ENCODE peak calls at places on chromosome 13, in six cellular contexts. One of them, this sample, is unnamed.

GRCh38 chr13:63381078-63381859 is 1965.6 kb upstream of the PCDH20 start:
- DNase-seq in ureter: no peak
- DNase-seq in left colon: no peak
- DNase-seq in stimulated activated CD4-positive, alpha-beta T cell treated with anti-CD3 and anti-CD28 coated beads, Interleukin-15, amount 100 ng/mL, for 1 hour: no peak
- DNase-seq in fibroblast of the aortic adventitia: no peak
- DNase-seq in Daoy: no peak
- DNase-seq in this sample: no peak

GRCh38 chr13:104984296-104984818 is 1551.1 kb downstream of the EFNB2 start:
- DNase-seq in fibroblast of the aortic adventitia: peak; percentile 1
- DNase-seq in stimulated activated CD4-positive, alpha-beta T cell treated with anti-CD3 and anti-CD28 coated beads, Interleukin-15, amount 100 ng/mL, for 1 hour: no peak
- DNase-seq in Daoy: peak; percentile 10
- DNase-seq in ureter: no peak
- DNase-seq in left colon: peak; percentile 15
- DNase-seq in this sample: no peak

GRCh38 chr13:22134261-22134660 is 463.4 kb downstream of the FGF9 start:
- DNase-seq in fibroblast of the aortic adventitia: no peak
- DNase-seq in stimulated activated CD4-positive, alpha-beta T cell treated with anti-CD3 and anti-CD28 coated beads, Interleukin-15, amount 100 ng/mL, for 1 hour: no peak
- DNase-seq in ureter: no peak
- DNase-seq in Daoy: peak; percentile 32
- DNase-seq in left colon: no peak
- DNase-seq in this sample: no peak

GRCh38 chr13:40776681-40777165 is 5.7 kb upstream of the MRPS31 start:
- DNase-seq in fibroblast of the aortic adventitia: no peak
- DNase-seq in ureter: no peak
- DNase-seq in Daoy: peak; percentile 27
- DNase-seq in stimulated activated CD4-positive, alpha-beta T cell treated with anti-CD3 and anti-CD28 coated beads, Interleukin-15, amount 100 ng/mL, for 1 hour: peak; percentile 28
- DNase-seq in left colon: peak; percentile 36
- DNase-seq in this sample: peak; percentile 48

GRCh38 chr13:100751826-100752225 is 77.2 kb upstream of the TMTC4 start:
- DNase-seq in fibroblast of the aortic adventitia: no peak
- DNase-seq in ureter: no peak
- DNase-seq in stimulated activated CD4-positive, alpha-beta T cell treated with anti-CD3 and anti-CD28 coated beads, Interleukin-15, amount 100 ng/mL, for 1 hour: no peak
- DNase-seq in Daoy: no peak
- DNase-seq in left colon: no peak
- DNase-seq in this sample: no peak

GRCh38 chr13:102642475-102642874 is 45.7 kb downstream of the TPP2 start:
- DNase-seq in fibroblast of the aortic adventitia: peak; percentile 31
- DNase-seq in Daoy: no peak
- DNase-seq in left colon: peak; percentile 59
- DNase-seq in stimulated activated CD4-positive, alpha-beta T cell treated with anti-CD3 and anti-CD28 coated beads, Interleukin-15, amount 100 ng/mL, for 1 hour: no peak
- DNase-seq in ureter: no peak
- DNase-seq in this sample: no peak

GRCh38 chr13:65368832-65369231 is 1861.3 kb downstream of the PCDH9 start:
- DNase-seq in ureter: no peak
- DNase-seq in Daoy: no peak
- DNase-seq in fibroblast of the aortic adventitia: no peak
- DNase-seq in stimulated activated CD4-positive, alpha-beta T cell treated with anti-CD3 and anti-CD28 coated beads, Interleukin-15, amount 100 ng/mL, for 1 hour: no peak
- DNase-seq in left colon: no peak
- DNase-seq in this sample: no peak

GRCh38 chr13:32159147-32159869 is 127.7 kb downstream of the FRY start:
- DNase-seq in ureter: no peak
- DNase-seq in fibroblast of the aortic adventitia: peak; percentile 52
- DNase-seq in Daoy: no peak
- DNase-seq in stimulated activated CD4-positive, alpha-beta T cell treated with anti-CD3 and anti-CD28 coated beads, Interleukin-15, amount 100 ng/mL, for 1 hour: no peak
- DNase-seq in left colon: no peak
- DNase-seq in this sample: no peak

GRCh38 chr13:27161980-27162379 is 9.6 kb downstream of the USP12 start:
- DNase-seq in stimulated activated CD4-positive, alpha-beta T cell treated with anti-CD3 and anti-CD28 coated beads, Interleukin-15, amount 100 ng/mL, for 1 hour: no peak
- DNase-seq in left colon: no peak
- DNase-seq in ureter: no peak
- DNase-seq in fibroblast of the aortic adventitia: no peak
- DNase-seq in Daoy: no peak
- DNase-seq in this sample: no peak

GRCh38 chr13:31048521-31048920 is 113.2 kb downstream of the HSPH1 start:
- DNase-seq in ureter: no peak
- DNase-seq in left colon: no peak
- DNase-seq in fibroblast of the aortic adventitia: peak; percentile 46
- DNase-seq in stimulated activated CD4-positive, alpha-beta T cell treated with anti-CD3 and anti-CD28 coated beads, Interleukin-15, amount 100 ng/mL, for 1 hour: no peak
- DNase-seq in Daoy: no peak
- DNase-seq in this sample: no peak

GRCh38 chr13:49216334-49216733 is 3.8 kb upstream of the MLNR start:
- DNase-seq in left colon: no peak
- DNase-seq in ureter: no peak
- DNase-seq in Daoy: no peak
- DNase-seq in stimulated activated CD4-positive, alpha-beta T cell treated with anti-CD3 and anti-CD28 coated beads, Interleukin-15, amount 100 ng/mL, for 1 hour: no peak
- DNase-seq in fibroblast of the aortic adventitia: no peak
- DNase-seq in this sample: no peak

GRCh38 chr13:20270163-20270865 is 38.2 kb upstream of the GJB6 start:
- DNase-seq in left colon: no peak
- DNase-seq in Daoy: peak; percentile 36
- DNase-seq in fibroblast of the aortic adventitia: no peak
- DNase-seq in stimulated activated CD4-positive, alpha-beta T cell treated with anti-CD3 and anti-CD28 coated beads, Interleukin-15, amount 100 ng/mL, for 1 hour: no peak
- DNase-seq in ureter: no peak
- DNase-seq in this sample: no peak

GRCh38 chr13:70816853-70817252 is 708.6 kb upstream of the KLHL1 start:
- DNase-seq in Daoy: no peak
- DNase-seq in stimulated activated CD4-positive, alpha-beta T cell treated with anti-CD3 and anti-CD28 coated beads, Interleukin-15, amount 100 ng/mL, for 1 hour: no peak
- DNase-seq in ureter: no peak
- DNase-seq in left colon: no peak
- DNase-seq in fibroblast of the aortic adventitia: no peak
- DNase-seq in this sample: no peak

GRCh38 chr13:55000844-55001243 is 1972.2 kb downstream of the OLFM4 start:
- DNase-seq in ureter: no peak
- DNase-seq in left colon: no peak
- DNase-seq in Daoy: no peak
- DNase-seq in fibroblast of the aortic adventitia: no peak
- DNase-seq in stimulated activated CD4-positive, alpha-beta T cell treated with anti-CD3 and anti-CD28 coated beads, Interleukin-15, amount 100 ng/mL, for 1 hour: no peak
- DNase-seq in this sample: no peak

GRCh38 chr13:44267966-44268365 is 105.7 kb upstream of the SERP2 start:
- DNase-seq in fibroblast of the aortic adventitia: peak; percentile 95
- DNase-seq in ureter: no peak
- DNase-seq in Daoy: peak; percentile 78
- DNase-seq in left colon: no peak
- DNase-seq in stimulated activated CD4-positive, alpha-beta T cell treated with anti-CD3 and anti-CD28 coated beads, Interleukin-15, amount 100 ng/mL, for 1 hour: no peak
- DNase-seq in this sample: no peak

GRCh38 chr13:91078093-91078679 is 269.3 kb upstream of the MIR17HG start:
- DNase-seq in fibroblast of the aortic adventitia: no peak
- DNase-seq in ureter: no peak
- DNase-seq in left colon: no peak
- DNase-seq in stimulated activated CD4-positive, alpha-beta T cell treated with anti-CD3 and anti-CD28 coated beads, Interleukin-15, amount 100 ng/mL, for 1 hour: no peak
- DNase-seq in Daoy: no peak
- DNase-seq in this sample: no peak

GRCh38 chr13:54484166-54484565 is 1455.6 kb downstream of the OLFM4 start:
- DNase-seq in ureter: no peak
- DNase-seq in fibroblast of the aortic adventitia: no peak
- DNase-seq in Daoy: no peak
- DNase-seq in left colon: no peak
- DNase-seq in stimulated activated CD4-positive, alpha-beta T cell treated with anti-CD3 and anti-CD28 coated beads, Interleukin-15, amount 100 ng/mL, for 1 hour: no peak
- DNase-seq in this sample: no peak

GRCh38 chr13:90201198-90201597 is 1146.3 kb upstream of the MIR17HG start:
- DNase-seq in left colon: no peak
- DNase-seq in ureter: no peak
- DNase-seq in fibroblast of the aortic adventitia: no peak
- DNase-seq in Daoy: no peak
- DNase-seq in stimulated activated CD4-positive, alpha-beta T cell treated with anti-CD3 and anti-CD28 coated beads, Interleukin-15, amount 100 ng/mL, for 1 hour: no peak
- DNase-seq in this sample: no peak

GRCh38 chr13:43232144-43232840 is 208.9 kb downstream of the DNAJC15 start:
- DNase-seq in fibroblast of the aortic adventitia: peak; percentile 54
- DNase-seq in stimulated activated CD4-positive, alpha-beta T cell treated with anti-CD3 and anti-CD28 coated beads, Interleukin-15, amount 100 ng/mL, for 1 hour: no peak
- DNase-seq in ureter: no peak
- DNase-seq in left colon: no peak
- DNase-seq in Daoy: no peak
- DNase-seq in this sample: no peak